ENCODE peak calls at places on chromosomes 7 and 10, in six cellular contexts. K is cardiac muscle cell, T is PC-3, O is mammary epithelial cell, F is right atrium auricular region, I is heart left ventricle. X is an unnamed sample.

GRCh38 chr7:81161459-81162075 is 242.7 kb upstream of the SEMA3C start:
- DNase-seq in F (no peak), T (peak), O (peak), I (no peak), K (no peak), X (no peak)

GRCh38 chr10:124991872-124992271 is 49.9 kb downstream of the ZRANB1 start:
- DNase-seq in K (no peak), F (no peak), I (no peak), O (no peak), T (no peak), X (no peak)

GRCh38 chr10:72622271-72622670 is 3.6 kb downstream of the MICU1 start:
- DNase-seq in F (no peak), K (no peak), O (no peak), I (no peak), T (no peak), X (no peak)

GRCh38 chr10:13794982-13795381 is 208.2 kb downstream of the PRPF18 start:
- DNase-seq in F (no peak), T (no peak), O (no peak), I (no peak), K (no peak), X (no peak)

GRCh38 chr7:113015038-113015645 is 71.5 kb downstream of the GPR85 start:
- DNase-seq in F (no peak), I (no peak), K (peak), T (peak), O (peak), X (no peak)

GRCh38 chr10:103836776-103837344 is 18.5 kb downstream of the SH3PXD2A start:
- DNase-seq in O (no peak), I (no peak), K (peak), T (no peak), F (no peak), X (no peak)

GRCh38 chr10:74383617-74384016 is 232.6 kb downstream of the ADK start:
- DNase-seq in T (no peak), I (no peak), K (no peak), O (no peak), F (no peak), X (no peak)

GRCh38 chr7:143295870-143296269 is 7.7 kb downstream of the CASP2 start:
- DNase-seq in K (no peak), I (no peak), O (no peak), F (no peak), T (peak), X (no peak)

GRCh38 chr10:115209133-115209532 is 116.0 kb downstream of the ATRNL1 start:
- DNase-seq in O (no peak), F (no peak), I (no peak), T (no peak), K (no peak), X (no peak)

GRCh38 chr10:17647316-17647715 is 3.4 kb downstream of the STAM start:
- DNase-seq in O (no peak), T (no peak), F (no peak), K (no peak), I (peak), X (no peak)

GRCh38 chr10:4721994-4722753 is 103.8 kb upstream of the AKR1E2 start:
- DNase-seq in I (no peak), F (no peak), O (peak), T (peak), K (no peak), X (no peak)

GRCh38 chr7:101820703-101821102 is 3.3 kb downstream of the CUX1 start:
- DNase-seq in K (no peak), F (no peak), T (no peak), I (no peak), O (no peak), X (no peak)

GRCh38 chr7:106788637-106789036 is 76.4 kb upstream of the PIK3CG start:
- DNase-seq in K (no peak), T (peak), F (no peak), O (no peak), I (no peak), X (no peak)

GRCh38 chr7:88204525-88205103 is 15.2 kb downstream of the SRI start:
- DNase-seq in K (no peak), I (no peak), O (no peak), F (no peak), T (no peak), X (no peak)

GRCh38 chr7:88203401-88203800 is 16.4 kb downstream of the SRI start:
- DNase-seq in F (no peak), K (no peak), T (no peak), I (no peak), O (no peak), X (no peak)

GRCh38 chr7:88202278-88202677 is 17.6 kb downstream of the SRI start:
- DNase-seq in T (no peak), O (no peak), K (no peak), F (no peak), I (no peak), X (no peak)

GRCh38 chr7:88202799-88203198 is 17.0 kb downstream of the SRI start:
- DNase-seq in K (no peak), I (no peak), T (no peak), F (no peak), O (no peak), X (no peak)

DNA sequence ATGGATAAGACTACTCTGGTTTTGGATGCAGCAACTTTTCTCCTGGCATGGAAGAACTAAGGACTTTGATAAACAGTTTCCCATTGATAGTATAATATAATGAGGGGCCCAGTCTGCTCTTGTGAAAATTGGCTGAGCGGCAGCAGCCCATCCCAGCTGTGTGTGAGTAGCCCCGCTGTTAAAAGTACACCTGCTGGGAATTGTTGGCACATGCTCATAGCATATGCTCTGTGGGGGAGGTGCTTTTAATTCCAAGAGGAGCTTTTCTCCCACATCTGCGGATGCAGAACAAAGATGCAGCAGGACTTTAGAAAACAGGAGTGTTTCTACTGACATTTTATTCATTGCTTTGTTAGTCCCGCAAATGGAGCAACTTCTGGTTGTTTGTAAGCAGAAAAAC is 19.0 kb downstream of the SRI start:
- DNase-seq in I (no peak), O (no peak), T (no peak), K (no peak), F (no peak), X (no peak)
- H3K27ac ChIP-seq in I (no peak), O (no peak), T (no peak), K (no peak), F (no peak), X (no peak)

GRCh38 chr10:30187010-30187409 is 127.6 kb upstream of the JCAD start:
- DNase-seq in T (no peak), F (no peak), I (no peak), K (no peak), O (no peak), X (no peak)

GRCh38 chr10:30185916-30186315 is 126.5 kb upstream of the JCAD start:
- DNase-seq in F (no peak), T (peak), I (no peak), K (no peak), O (peak), X (no peak)

GRCh38 chr10:30184397-30185033 is 125.1 kb upstream of the JCAD start:
- DNase-seq in K (no peak), O (no peak), I (no peak), F (no peak), T (no peak), X (no peak)

GRCh38 chr10:30188101-30188500 is 128.7 kb upstream of the JCAD start:
- DNase-seq in F (no peak), K (no peak), O (no peak), I (no peak), T (no peak), X (no peak)

DNA sequence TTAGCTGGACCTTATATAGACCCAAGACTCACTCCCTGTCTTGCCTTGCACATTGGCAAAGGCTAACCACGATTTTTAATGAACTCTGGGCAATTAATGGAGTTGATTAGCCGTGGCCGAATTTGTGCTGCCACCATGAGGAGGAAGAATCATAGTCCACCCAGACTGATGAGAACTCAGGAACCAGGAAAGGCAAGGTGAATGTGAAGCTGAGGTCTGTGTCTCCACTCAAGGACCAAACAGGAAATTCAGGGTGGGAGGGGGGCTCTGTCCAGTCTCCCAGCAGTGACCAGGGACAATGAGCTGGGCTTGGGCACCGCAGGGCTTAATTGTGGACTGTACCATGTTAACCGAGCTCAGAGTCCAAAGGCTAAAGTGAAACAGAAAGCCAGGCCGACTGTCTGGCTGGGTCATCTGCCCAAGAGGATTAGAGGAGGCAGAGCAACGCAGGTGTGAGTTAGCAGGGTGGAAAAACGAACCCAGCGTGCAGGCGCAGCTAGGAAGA is 127.0 kb upstream of the JCAD start:
- DNase-seq in T (no peak), I (no peak), F (no peak), K (no peak), O (no peak), X (peak)
- TF ChIP-seq CTCF in T (peak), I (peak), F (peak), K (peak), O (peak), X (no peak)

DNA sequence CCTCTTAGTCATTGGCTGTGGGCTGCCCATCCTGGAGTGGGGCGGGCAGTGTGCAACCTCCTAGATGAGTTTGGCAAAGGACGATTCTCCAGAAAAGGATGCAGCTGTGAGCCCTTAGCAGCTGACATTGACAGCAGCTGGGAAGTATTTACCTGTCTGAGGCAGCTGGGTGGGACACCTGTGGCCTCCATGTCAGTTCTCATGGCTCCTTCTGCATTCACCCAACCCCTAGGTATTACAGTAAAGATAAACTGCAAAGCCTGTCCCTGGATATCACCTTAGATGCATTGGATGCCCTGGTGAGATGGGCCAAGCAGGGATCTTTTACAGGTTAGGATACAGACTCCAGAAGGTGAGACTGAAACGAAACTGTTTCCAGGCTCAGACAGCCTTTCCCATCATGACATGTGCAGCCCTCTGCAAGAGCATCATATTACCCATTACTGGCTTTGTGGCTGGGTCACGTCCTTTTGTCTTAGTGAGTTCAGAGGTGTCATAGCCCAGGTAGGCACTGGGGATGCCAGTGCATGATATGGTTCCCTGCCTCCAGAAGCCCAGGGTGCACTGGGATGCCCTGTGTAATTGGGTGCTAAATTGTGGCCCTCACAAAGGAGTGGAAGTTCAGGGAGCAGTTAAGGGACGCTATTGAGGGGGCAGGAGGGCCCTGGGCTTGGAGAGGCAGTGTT is 28.9 kb downstream of the MINDY4 start:
- DNase-seq in O (no peak), T (no peak), I (no peak), F (no peak), K (no peak), X (no peak)
- H3K27ac ChIP-seq in O (no peak), T (peak), I (peak), F (peak), K (no peak), X (no peak)

GRCh38 chr7:90459888-90460287 is 9.6 kb upstream of the PTTG1IP2 start:
- DNase-seq in K (no peak), T (peak), I (no peak), O (no peak), F (no peak), X (no peak)
- TF ChIP-seq CTCF in K (peak), T (peak), I (no peak), O (no peak), F (no peak), X (no peak)

GRCh38 chr10:132330486-132330833 is 1.5 kb upstream of the LRRC27 start:
- DNase-seq in I (no peak), O (no peak), K (no peak), F (no peak), T (no peak), X (no peak)
- H3K27ac ChIP-seq in I (peak), O (no peak), K (no peak), F (peak), T (peak), X (no peak)

GRCh38 chr10:35640474-35640873 is 1.6 kb downstream of the FZD8 start:
- DNase-seq in I (peak), K (peak), F (peak), T (peak), O (peak), X (peak)
- TF ChIP-seq CTCF in I (peak), K (peak), F (peak), T (peak), O (no peak), X (peak)

GRCh38 chr7:37441405-37441797 is 7.3 kb downstream of the ELMO1 start:
- DNase-seq in F (no peak), O (no peak), K (no peak), T (no peak), I (no peak), X (no peak)
- H3K27ac ChIP-seq in F (peak), O (no peak), K (no peak), T (no peak), I (peak), X (peak)

DNA sequence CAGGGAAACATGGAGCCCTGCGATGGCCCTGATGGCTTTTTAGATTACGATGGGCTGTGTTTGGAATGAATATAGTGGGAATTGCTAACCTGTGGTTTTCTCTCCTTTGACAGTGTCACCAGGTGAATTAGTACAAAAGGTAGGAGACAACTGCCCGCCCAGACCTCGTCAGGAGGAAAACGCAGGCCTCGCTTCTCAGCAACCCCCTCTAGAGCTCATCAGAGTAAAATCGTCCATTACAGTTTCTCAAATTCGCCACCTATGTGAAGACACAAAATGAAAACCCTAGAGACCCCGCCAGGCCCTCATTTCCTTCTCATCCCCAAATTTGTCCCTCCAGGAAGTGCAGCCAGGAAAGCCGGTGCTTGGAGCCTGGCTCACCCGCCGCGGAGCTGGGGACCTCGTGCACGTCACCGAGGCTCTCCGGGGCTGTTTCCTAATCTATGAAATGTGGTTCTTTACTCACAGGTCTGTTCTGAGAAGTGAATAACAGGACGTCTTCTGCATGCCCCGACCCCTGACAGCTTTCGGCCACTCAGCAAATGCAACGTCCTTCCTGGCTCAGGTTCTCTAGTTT is 143.7 kb downstream of the VIPR2 start:
- DNase-seq in I (no peak), F (no peak), T (no peak), K (no peak), O (no peak), X (no peak)
- TF ChIP-seq CTCF in I (no peak), F (no peak), T (peak), K (no peak), O (no peak), X (no peak)

GRCh38 chr7:30322656-30323355 is 38.4 kb downstream of the ZNRF2 start:
- DNase-seq in I (no peak), F (no peak), T (peak), O (peak), K (no peak), X (no peak)
- H3K27ac ChIP-seq in I (peak), F (no peak), T (peak), O (peak), K (no peak), X (no peak)